ENCODE peak calls at places on chromosomes 3 and 15, in four cellular contexts. R, S, W and T are unnamed samples. For H3K4me1, the result is how much of the 10 kb centered on the place peaks cover.

GRCh38 chr3:4741106-4741403 is 238.2 kb upstream of the BHLHE40 start:
- DNase-seq in W (no peak), S (no peak), R (no peak), T (no peak)

GRCh38 chr3:72547183-72547582 is 301.1 kb downstream of the SHQ1 start:
- DNase-seq in R (no peak), W (no peak), S (no peak), T (no peak)

GRCh38 chr15:96331942-96332853 is 1.7 kb downstream of the NR2F2 start:
- DNase-seq in W (no peak), S (peak), R (no peak), T (no peak)

GRCh38 chr15:52326758-52327157 is 31.2 kb upstream of the MYO5C start:
- DNase-seq in R (no peak), W (peak), S (peak), T (no peak)

GRCh38 chr15:57732526-57733331 is 26.2 kb downstream of the POLR2M start:
- DNase-seq in W (peak), S (peak), R (no peak), T (no peak)

GRCh38 chr3:49357466-49358216 is 512 bp downstream of the GPX1 start:
- DNase-seq in S (peak), W (peak), R (no peak), T (peak)

GRCh38 chr3:80283783-80284182 is 516.0 kb upstream of the ROBO1 start:
- DNase-seq in W (no peak), R (no peak), S (no peak), T (no peak)

GRCh38 chr3:140736863-140737460 is 59.1 kb downstream of the TRIM42 start:
- DNase-seq in R (no peak), W (no peak), S (peak), T (no peak)

GRCh38 chr3:184585545-184585944 is 24.0 kb downstream of the EPHB3 start:
- DNase-seq in S (no peak), W (no peak), R (no peak), T (no peak)

GRCh38 chr15:65402971-65403370 is 19.8 kb downstream of the IGDCC4 start:
- DNase-seq in S (no peak), W (no peak), R (no peak), T (no peak)

GRCh38 chr3:124296416-124296815 is 304.5 kb upstream of the ROPN1 start:
- DNase-seq in S (no peak), R (no peak), W (no peak), T (no peak)

GRCh38 chr3:194206375-194206774 is 70.4 kb downstream of the HES1 start:
- DNase-seq in W (peak), S (no peak), R (no peak), T (no peak)

GRCh38 chr15:84595660-84596059 is 5.1 kb upstream of the ZSCAN2 start:
- DNase-seq in R (no peak), S (no peak), W (no peak), T (no peak)

GRCh38 chr15:56524915-56525314 is 60.0 kb upstream of the MNS1 start:
- DNase-seq in W (peak), S (no peak), R (no peak), T (no peak)

GRCh38 chr15:70627734-70628541 is 135.4 kb downstream of the UACA start:
- DNase-seq in S (no peak), R (no peak), W (no peak), T (no peak)

GRCh38 chr3:77227567-77227966 is 187.7 kb downstream of the ROBO2 start:
- DNase-seq in W (no peak), S (no peak), R (no peak), T (no peak)

GRCh38 chr3:185399629-185400339 is 36.8 kb downstream of the MAP3K13 start:
- DNase-seq in S (no peak), R (no peak), W (no peak), T (no peak)

GRCh38 chr3:188198760-188199327 is 44.9 kb downstream of the LPP start:
- DNase-seq in W (no peak), S (peak), R (no peak), T (no peak)

GRCh38 chr3:24588568-24588967 is 93.9 kb upstream of the THRB start:
- DNase-seq in S (no peak), R (no peak), W (no peak), T (no peak)

GRCh38 chr3:33062814-33063346 is 34.1 kb downstream of the GLB1 start:
- DNase-seq in S (no peak), R (no peak), W (no peak), T (no peak)

GRCh38 chr3:33067484-33067883 is 29.5 kb downstream of the GLB1 start:
- DNase-seq in W (peak), S (no peak), R (no peak), T (no peak)

GRCh38 chr3:33063651-33064051 is 33.3 kb downstream of the GLB1 start:
- DNase-seq in S (peak), W (peak), R (no peak), T (no peak)

GRCh38 chr3:33061782-33062181 is 35.2 kb downstream of the GLB1 start:
- DNase-seq in S (peak), W (peak), R (no peak), T (no peak)

GRCh38 chr3:33064929-33065328 is 32.0 kb downstream of the GLB1 start:
- DNase-seq in R (no peak), W (no peak), S (no peak), T (no peak)
- TF ChIP-seq CTCF in R (peak), W (no peak), S (no peak), T (peak)

GRCh38 chr3:192155194-192155593 is 572.1 kb downstream of the FGF12 start:
- DNase-seq in R (no peak), S (no peak), W (no peak), T (no peak)

DNA sequence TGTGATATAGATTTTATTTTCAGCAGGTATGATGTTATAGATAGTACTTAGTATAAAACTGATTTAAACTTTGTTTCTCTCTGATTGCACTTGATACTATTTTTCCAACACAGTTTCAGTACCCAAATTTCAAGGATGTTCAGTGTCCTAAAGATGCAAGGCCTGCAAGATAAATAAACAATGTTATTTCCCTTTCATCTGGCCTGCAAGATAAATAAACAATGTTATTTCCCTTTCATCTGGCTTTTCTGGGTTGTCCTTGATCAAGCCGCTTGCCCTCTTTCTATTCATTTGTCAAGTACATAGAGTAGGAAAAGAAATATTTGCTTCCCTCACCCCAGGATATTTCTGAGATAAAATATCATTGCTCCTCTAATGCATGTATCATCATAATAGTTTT is 571.0 kb downstream of the FGF12 start:
- DNase-seq in W (no peak), R (no peak), S (no peak), T (no peak)
- H3K4me1 ChIP-seq in W (under half), R (under half), S (under half), T (under half)

GRCh38 chr15:98034731-98035130 is 74.2 kb downstream of the ARRDC4 start:
- DNase-seq in R (peak), W (no peak), S (no peak), T (no peak)

GRCh38 chr15:98039596-98039995 is 79.1 kb downstream of the ARRDC4 start:
- DNase-seq in S (no peak), W (no peak), R (no peak), T (no peak)

GRCh38 chr15:98035134-98035533 is 74.6 kb downstream of the ARRDC4 start:
- DNase-seq in R (no peak), S (no peak), W (no peak), T (no peak)

DNA sequence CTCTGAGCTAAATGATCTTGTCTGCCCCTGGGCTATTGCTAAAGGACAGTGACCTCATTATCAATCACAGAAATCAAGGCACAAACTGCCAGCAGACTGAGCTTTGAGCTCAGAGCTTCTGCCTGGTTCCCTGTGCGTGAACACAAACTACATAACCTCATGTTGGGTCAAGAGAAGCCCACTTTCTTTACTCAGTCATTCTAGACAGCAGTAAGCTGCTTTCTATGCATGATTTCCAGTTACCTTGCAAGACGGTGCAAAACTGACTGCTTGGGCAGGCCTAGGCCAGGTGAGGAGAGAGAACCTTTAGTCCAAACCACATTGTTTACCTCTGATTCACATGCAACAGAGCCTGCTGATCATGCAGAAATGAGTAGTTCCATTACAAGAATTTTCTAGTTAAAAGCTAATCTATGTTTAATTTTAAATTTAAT is 75.1 kb downstream of the ARRDC4 start:
- DNase-seq in W (no peak), S (peak), R (peak), T (no peak)
- H3K4me3 ChIP-seq in W (no peak), S (no peak), R (peak), T (no peak)

GRCh38 chr3:151144756-151145155 is 58.3 kb downstream of the GPR171 start:
- DNase-seq in R (no peak), S (no peak), W (no peak), T (no peak)

GRCh38 chr3:151147299-151147698 is 55.7 kb downstream of the GPR171 start:
- DNase-seq in S (no peak), R (no peak), W (no peak), T (no peak)

GRCh38 chr3:151145713-151146070 is 57.3 kb downstream of the GPR171 start:
- DNase-seq in S (no peak), W (no peak), R (no peak), T (no peak)

GRCh38 chr3:151146731-151147091 is 56.3 kb downstream of the GPR171 start:
- DNase-seq in R (no peak), S (no peak), W (no peak), T (no peak)

GRCh38 chr3:151146071-151146730 is 56.8 kb downstream of the GPR171 start:
- DNase-seq in S (peak), R (no peak), W (peak), T (no peak)
- TF ChIP-seq CTCF in S (peak), R (peak), W (peak), T (peak)

GRCh38 chr3:172173316-172174271 is 134.2 kb downstream of the FNDC3B start:
- DNase-seq in W (no peak), S (no peak), R (no peak), T (no peak)
- H3K4me1 ChIP-seq in W (under half), S (under half), R (under half), T (under half)

DNA sequence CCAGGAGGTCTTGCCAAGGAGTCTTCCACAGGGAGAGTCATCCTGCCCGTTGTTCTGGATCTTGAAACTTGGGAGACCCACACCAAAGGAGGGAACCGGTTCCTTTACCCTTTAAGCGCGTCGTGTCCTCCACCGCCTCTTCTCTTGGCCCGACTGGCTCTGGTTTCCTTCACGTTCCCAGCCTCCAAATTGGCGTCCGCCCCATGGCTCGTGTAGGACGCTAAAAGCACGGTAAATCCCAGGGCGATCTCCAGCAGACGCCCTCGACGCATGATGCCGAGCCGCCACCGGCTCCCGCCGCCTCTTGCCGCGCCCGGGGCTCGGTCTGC is 1.0 kb downstream of the FBN1 start:
- DNase-seq in R (no peak), W (peak), S (no peak), T (peak)
- H3K4me3 ChIP-seq in R (peak), W (peak), S (peak), T (peak)

DNA sequence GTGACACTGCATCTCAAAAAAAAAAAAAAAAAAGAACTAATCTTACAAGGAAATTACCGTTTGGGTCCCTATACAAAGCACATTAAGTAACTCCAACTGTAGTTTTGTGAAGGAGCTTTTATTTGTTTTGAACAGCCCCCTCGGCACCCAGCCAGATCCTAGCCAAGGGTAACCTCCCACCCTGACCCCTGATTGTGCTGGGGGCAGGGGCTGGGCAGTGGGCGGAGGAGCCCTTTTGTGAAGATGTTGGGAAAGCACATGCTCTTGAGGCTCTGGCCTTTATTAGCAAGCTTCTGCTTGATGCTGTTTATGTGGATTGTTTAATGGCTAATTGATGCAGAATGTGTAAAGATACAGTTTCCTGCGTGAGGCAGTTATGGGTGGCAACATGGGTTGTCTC is 136.4 kb downstream of the MAP2K5 start:
- DNase-seq in S (no peak), R (no peak), W (no peak), T (no peak)
- TF ChIP-seq CTCF in S (no peak), R (no peak), W (no peak), T (no peak)